ENCODE peak calls at places on chromosome 7, in six cellular contexts. L is adrenal gland, S is psoas muscle, E is fibroblast of mammary gland, W is fibroblast of villous mesenchyme, T is cardiac fibroblast. X is an unnamed sample.

GRCh38 chr7:2915023-2915422 is 70.9 kb upstream of the GNA12 start:
- DNase-seq in L (no peak), S (no peak), E (no peak), W (no peak), T (no peak), X (no peak)

GRCh38 chr7:131267631-131268030 is 60.0 kb upstream of the MKLN1 start:
- DNase-seq in L (no peak), S (no peak), E (no peak), W (peak), T (no peak), X (no peak)

GRCh38 chr7:101693498-101694091 is 64.5 kb upstream of the MYL10 start:
- DNase-seq in L (no peak), S (no peak), E (no peak), W (no peak), T (no peak), X (no peak)

GRCh38 chr7:30679664-30680063 is 2.6 kb downstream of the CRHR2 start:
- DNase-seq in L (no peak), S (no peak), E (no peak), W (no peak), T (no peak), X (no peak)

GRCh38 chr7:106001196-106001595 is 38.1 kb downstream of the CDHR3 start:
- DNase-seq in L (no peak), S (no peak), E (no peak), W (no peak), T (no peak), X (no peak)

GRCh38 chr7:151663382-151664100 is 143.8 kb upstream of the RHEB start:
- DNase-seq in L (no peak), S (no peak), E (peak), W (no peak), T (peak), X (no peak)

GRCh38 chr7:116630357-116630756 is 41.6 kb upstream of the MET start:
- DNase-seq in L (no peak), S (no peak), E (no peak), W (no peak), T (no peak), X (peak)

GRCh38 chr7:1136841-1137516 is 23.0 kb downstream of the ZFAND2A start:
- DNase-seq in L (no peak), S (no peak), E (no peak), W (no peak), T (no peak), X (no peak)

GRCh38 chr7:29612596-29612995 is 49.0 kb downstream of the PRR15 start:
- DNase-seq in L (no peak), S (no peak), E (peak), W (peak), T (peak), X (no peak)

GRCh38 chr7:25032774-25033743 is 53.1 kb upstream of the OSBPL3 start:
- DNase-seq in L (no peak), S (no peak), E (no peak), W (no peak), T (no peak), X (no peak)

GRCh38 chr7:54888067-54888735 is 129.2 kb upstream of the SEC61G start:
- DNase-seq in L (peak), S (peak), E (peak), W (no peak), T (peak), X (no peak)

GRCh38 chr7:24968165-24968564 is 11.8 kb downstream of the OSBPL3 start:
- DNase-seq in L (no peak), S (no peak), E (no peak), W (peak), T (no peak), X (no peak)

GRCh38 chr7:138398857-138399256 is 61.2 kb upstream of the TRIM24 start:
- DNase-seq in L (no peak), S (no peak), E (no peak), W (no peak), T (no peak), X (no peak)

GRCh38 chr7:47792521-47793121 is 155.6 kb downstream of the PKD1L1 start:
- DNase-seq in L (no peak), S (no peak), E (peak), W (peak), T (peak), X (no peak)

GRCh38 chr7:149302222-149302621 is 40.2 kb downstream of the ZNF783 start:
- DNase-seq in L (no peak), S (no peak), E (peak), W (no peak), T (no peak), X (no peak)

GRCh38 chr7:95897557-95898183 is 125.3 kb downstream of the DYNC1I1 start:
- DNase-seq in L (no peak), S (no peak), E (no peak), W (no peak), T (no peak), X (no peak)

GRCh38 chr7:81690251-81690650 is 79.6 kb downstream of the HGF start:
- DNase-seq in L (no peak), S (no peak), E (peak), W (peak), T (peak), X (no peak)

GRCh38 chr7:725223-726005 is 1.1 kb upstream of the DNAAF5 start:
- DNase-seq in L (no peak), S (no peak), E (peak), W (peak), T (peak), X (no peak)

GRCh38 chr7:4861673-4862072 is at the start of gene PAPOLB:
- DNase-seq in L (no peak), S (no peak), E (no peak), W (no peak), T (peak), X (no peak)

GRCh38 chr7:47327306-47327697 is 254.6 kb downstream of the TNS3 start:
- DNase-seq in L (no peak), S (no peak), E (peak), W (peak), T (peak), X (no peak)

GRCh38 chr7:1423266-1423811 is 35.9 kb downstream of the MICALL2 start:
- DNase-seq in L (no peak), S (no peak), E (no peak), W (no peak), T (no peak), X (no peak)

GRCh38 chr7:192035-192649 is at the start of gene FAM20C:
- DNase-seq in L (peak), S (peak), E (peak), W (peak), T (peak), X (peak)

GRCh38 chr7:22952306-22953011 is 61.5 kb downstream of the HYCC1 start:
- DNase-seq in L (no peak), S (no peak), E (no peak), W (no peak), T (no peak), X (no peak)

GRCh38 chr7:50552921-50553320 is 12.3 kb downstream of the DDC start:
- DNase-seq in L (peak), S (no peak), E (peak), W (peak), T (peak), X (no peak)

GRCh38 chr7:155490697-155491628 is 33.0 kb downstream of the EN2 start:
- DNase-seq in L (peak), S (peak), E (peak), W (no peak), T (peak), X (peak)

GRCh38 chr7:128166603-128167315 is 74.3 kb upstream of the LEP start:
- DNase-seq in L (peak), S (no peak), E (no peak), W (no peak), T (peak), X (peak)

GRCh38 chr7:30173058-30173897 is 38.5 kb downstream of the MTURN start:
- DNase-seq in L (peak), S (peak), E (peak), W (peak), T (peak), X (no peak)

GRCh38 chr7:155169081-155169480 is 99.0 kb downstream of the HTR5A start:
- DNase-seq in L (no peak), S (no peak), E (no peak), W (no peak), T (no peak), X (no peak)

GRCh38 chr7:105782391-105783063 is 93.9 kb downstream of the ATXN7L1 start:
- DNase-seq in L (peak), S (no peak), E (peak), W (peak), T (peak), X (no peak)

GRCh38 chr7:129906700-129907099 is 46.1 kb downstream of the UBE2H start:
- DNase-seq in L (no peak), S (no peak), E (peak), W (peak), T (peak), X (no peak)

GRCh38 chr7:126079151-126079550 is 1149.5 kb upstream of the POT1 start:
- DNase-seq in L (no peak), S (no peak), E (no peak), W (no peak), T (no peak), X (no peak)

GRCh38 chr7:2521952-2522591 is 2.5 kb downstream of the LFNG start:
- DNase-seq in L (peak), S (peak), E (peak), W (no peak), T (no peak), X (peak)

GRCh38 chr7:28573059-28573553 is 160.8 kb downstream of the CREB5 start:
- DNase-seq in L (no peak), S (no peak), E (peak), W (peak), T (peak), X (no peak)

GRCh38 chr7:85820702-85821443 is 634.0 kb upstream of the SEMA3D start:
- DNase-seq in L (no peak), S (no peak), E (no peak), W (no peak), T (no peak), X (no peak)

GRCh38 chr7:27793780-27794179 is 53.8 kb downstream of the TAX1BP1 start:
- DNase-seq in L (no peak), S (no peak), E (no peak), W (peak), T (peak), X (no peak)

GRCh38 chr7:121330053-121330833 is 1.4 kb downstream of the WNT16 start:
- DNase-seq in L (no peak), S (no peak), E (no peak), W (no peak), T (no peak), X (peak)
- TF ChIP-seq CTCF in L (no peak), S (no peak), E (no peak), W (no peak), T (no peak), X (no peak)

GRCh38 chr7:142963993-142964392 is 1.8 kb upstream of the KEL start:
- DNase-seq in L (no peak), S (no peak), E (no peak), W (no peak), T (no peak), X (no peak)

GRCh38 chr7:142961973-142962913 is at the start of gene KEL:
- DNase-seq in L (no peak), S (no peak), E (no peak), W (no peak), T (no peak), X (no peak)

GRCh38 chr7:142961595-142961972 is 579 bp downstream of the KEL start:
- DNase-seq in L (no peak), S (no peak), E (no peak), W (no peak), T (no peak), X (no peak)

GRCh38 chr7:142959202-142959601 is 3.0 kb downstream of the KEL start:
- DNase-seq in L (no peak), S (no peak), E (no peak), W (no peak), T (no peak), X (no peak)

DNA sequence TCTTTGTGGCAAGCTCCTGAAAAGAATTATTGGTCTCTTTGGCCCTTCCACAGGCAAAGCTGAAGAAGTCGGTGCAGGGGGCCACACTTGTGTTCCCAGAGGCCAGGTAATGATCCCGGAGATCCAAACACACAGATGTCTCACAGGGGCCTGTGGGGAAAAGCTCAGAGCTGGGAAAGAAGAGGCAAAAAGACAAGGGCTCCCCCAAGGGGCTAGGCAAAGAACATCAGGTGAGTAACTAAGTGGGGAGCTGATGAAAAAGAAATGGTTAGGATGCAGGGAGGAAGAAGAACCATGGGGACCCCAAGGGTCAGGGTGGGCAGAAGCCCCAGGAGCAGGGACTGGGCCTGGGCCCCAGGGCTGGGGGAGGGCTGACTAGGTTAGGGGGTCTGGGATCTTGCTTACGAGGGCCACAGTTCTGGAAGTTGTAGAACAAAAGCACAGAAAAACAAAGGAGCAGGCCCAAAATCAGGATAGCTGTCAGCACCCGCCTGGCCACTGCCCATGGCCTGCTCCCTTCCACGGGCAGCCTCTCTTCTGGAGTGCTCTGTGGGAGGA is 1.1 kb downstream of the KEL start:
- DNase-seq in L (no peak), S (no peak), E (no peak), W (no peak), T (no peak), X (no peak)
- TF ChIP-seq CTCF in L (no peak), S (no peak), E (no peak), W (no peak), T (no peak), X (peak)

DNA sequence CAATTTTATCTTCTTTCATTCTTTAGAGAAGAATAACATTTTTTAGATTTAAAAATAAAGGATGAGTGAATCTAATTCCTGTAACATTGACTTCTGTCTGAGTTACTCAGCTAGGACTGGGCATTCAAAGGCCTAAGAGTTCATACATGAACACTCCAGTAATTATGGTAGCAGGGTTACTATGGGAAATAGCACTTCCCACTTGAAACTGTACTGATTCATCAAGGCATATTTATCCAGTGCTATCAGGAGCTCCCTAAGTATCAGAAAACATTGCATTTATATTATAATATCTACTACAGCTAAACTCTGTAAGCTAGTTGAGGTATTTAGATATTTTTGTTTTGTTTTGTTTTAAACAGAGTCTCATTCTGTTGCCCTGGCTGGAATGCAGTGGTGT is 41.8 kb downstream of the NDUFB2 start:
- DNase-seq in L (no peak), S (no peak), E (no peak), W (no peak), T (no peak), X (no peak)
- TF ChIP-seq CTCF in L (no peak), S (no peak), E (no peak), W (no peak), T (no peak), X (no peak)

DNA sequence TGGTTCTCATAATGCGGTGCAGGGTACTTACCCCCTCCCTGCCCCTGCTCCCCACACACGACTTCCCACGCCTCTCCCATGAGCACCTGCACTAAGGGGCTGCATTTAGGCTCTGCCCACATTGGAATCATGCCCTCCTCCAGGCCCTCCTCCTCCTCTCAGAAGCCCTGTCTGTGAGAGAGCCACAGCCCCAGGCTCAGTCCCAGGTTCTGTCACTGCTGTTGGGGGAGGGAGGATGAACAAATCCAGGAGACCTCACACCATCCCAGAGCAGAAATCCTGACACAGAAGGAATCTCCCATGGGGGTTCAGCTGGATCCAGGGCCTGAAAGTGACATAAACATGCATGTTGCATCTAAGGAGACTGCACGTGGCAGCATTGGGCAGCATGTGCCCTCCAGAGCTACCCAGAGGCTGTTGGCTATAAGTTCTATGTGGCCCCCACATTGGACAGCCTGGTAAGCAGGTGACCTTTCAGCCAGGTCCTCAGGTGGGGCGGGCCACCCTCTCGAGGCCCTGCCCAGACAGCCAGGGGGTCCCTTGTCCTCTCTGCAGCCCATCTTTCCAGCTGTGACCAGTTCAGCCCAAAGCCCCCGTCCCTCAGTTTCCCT is 1.6 kb upstream of the PILRA start:
- DNase-seq in L (no peak), S (no peak), E (no peak), W (no peak), T (no peak), X (no peak)
- TF ChIP-seq CTCF in L (no peak), S (no peak), E (no peak), W (no peak), T (no peak), X (no peak)

GRCh38 chr7:70812511-70812910 is 319.4 kb upstream of the GALNT17 start:
- DNase-seq in L (no peak), S (no peak), E (no peak), W (no peak), T (no peak), X (no peak)
- TF ChIP-seq CTCF in L (no peak), S (no peak), E (peak), W (no peak), T (no peak), X (peak)

GRCh38 chr7:102875700-102876192 is 37.1 kb upstream of the LRRC17 start:
- DNase-seq in L (peak), S (no peak), E (peak), W (peak), T (peak), X (no peak)
- TF ChIP-seq CTCF in L (no peak), S (no peak), E (peak), W (no peak), T (no peak), X (no peak)

GRCh38 chr7:20158684-20159083 is 58.5 kb downstream of the MACC1 start:
- DNase-seq in L (no peak), S (no peak), E (peak), W (peak), T (peak), X (no peak)
- TF ChIP-seq CTCF in L (peak), S (no peak), E (peak), W (peak), T (peak), X (peak)

GRCh38 chr7:16668049-16668858 is 22.3 kb downstream of the BZW2 start:
- DNase-seq in L (peak), S (peak), E (peak), W (peak), T (peak), X (no peak)
- TF ChIP-seq CTCF in L (peak), S (no peak), E (peak), W (peak), T (peak), X (no peak)

X was measured in GM13977.